ENCODE peak calls at places on chromosomes 12 and 14, in five cellular contexts. G is A673, H is brain microvascular endothelial cell, U is PC-3, E is fibroblast of the aortic adventitia. A is an unnamed sample.

GRCh38 chr14:95290021-95290420 is 29.7 kb downstream of the CLMN start:
- DNase-seq in G (no peak), U (no peak), E (no peak), H (no peak), A (no peak)

GRCh38 chr14:92122351-92122677 is 545 bp downstream of the CPSF2 start:
- DNase-seq in U (peak), E (peak), G (peak), H (peak), A (no peak)

GRCh38 chr14:52258783-52259182 is 8.7 kb upstream of the PTGDR start:
- DNase-seq in U (no peak), E (no peak), G (no peak), H (no peak), A (no peak)

GRCh38 chr12:49049566-49050224 is 10.9 kb downstream of the KMT2D start:
- DNase-seq in H (peak), E (peak), G (peak), U (peak), A (no peak)

GRCh38 chr12:105214670-105215375 is 21.2 kb downstream of the APPL2 start:
- DNase-seq in U (peak), H (no peak), G (no peak), E (no peak), A (no peak)

GRCh38 chr14:29215853-29216252 is 449.3 kb downstream of the FOXG1 start:
- DNase-seq in E (peak), U (no peak), G (no peak), H (no peak), A (no peak)

GRCh38 chr14:103653802-103654201 is 24.8 kb downstream of the KLC1 start:
- DNase-seq in U (no peak), E (no peak), G (no peak), H (no peak), A (no peak)

GRCh38 chr12:22543246-22544037 is 900 bp downstream of the C2CD5 start:
- DNase-seq in E (peak), U (peak), G (no peak), H (no peak), A (no peak)

GRCh38 chr12:12327802-12328201 is 22.2 kb downstream of the MANSC1 start:
- DNase-seq in G (peak), U (peak), H (peak), E (peak), A (no peak)

GRCh38 chr12:112850343-112850742 is 56.4 kb upstream of the OAS1 start:
- DNase-seq in U (no peak), G (no peak), H (no peak), E (no peak), A (no peak)

GRCh38 chr12:103169-103981 is 36.8 kb downstream of the IQSEC3 start:
- DNase-seq in H (no peak), U (no peak), E (no peak), G (no peak), A (no peak)

GRCh38 chr14:76615331-76615730 is 145.9 kb upstream of the VASH1 start:
- DNase-seq in G (no peak), E (no peak), U (no peak), H (no peak), A (no peak)

GRCh38 chr14:39426605-39427004 is 5.6 kb downstream of the FBXO33 start:
- DNase-seq in E (peak), G (peak), H (peak), U (peak), A (peak)

GRCh38 chr14:22577334-22577908 is 11.6 kb downstream of the DAD1 start:
- DNase-seq in H (no peak), E (no peak), G (no peak), U (no peak), A (no peak)

GRCh38 chr12:47982770-47983169 is 19.4 kb downstream of the TMEM106C start:
- DNase-seq in G (no peak), U (no peak), H (no peak), E (no peak), A (no peak)

GRCh38 chr14:45698462-45699134 is 445.6 kb upstream of the MIS18BP1 start:
- DNase-seq in U (no peak), G (no peak), E (no peak), H (no peak), A (no peak)

GRCh38 chr14:98705826-98706225 is 566.2 kb downstream of the BCL11B start:
- DNase-seq in U (no peak), G (peak), E (no peak), H (no peak), A (no peak)

GRCh38 chr12:123119808-123120207 is 31.1 kb downstream of the PITPNM2 start:
- DNase-seq in H (no peak), E (no peak), G (no peak), U (no peak), A (no peak)

GRCh38 chr12:120119395-120119973 is 2.9 kb upstream of the RAB35 start:
- DNase-seq in E (peak), G (no peak), H (no peak), U (peak), A (no peak)

GRCh38 chr14:99327050-99327449 is 55.1 kb upstream of the BCL11B start:
- DNase-seq in U (no peak), G (no peak), H (no peak), E (no peak), A (no peak)

GRCh38 chr14:61342486-61342885 is 21.1 kb downstream of the PRKCH start:
- DNase-seq in H (no peak), G (no peak), U (no peak), E (no peak), A (no peak)

GRCh38 chr12:9888665-9889273 is 7.5 kb downstream of the KLRF2 start:
- DNase-seq in U (no peak), G (no peak), E (no peak), H (no peak), A (no peak)

GRCh38 chr14:34711169-34711568 is 3.2 kb downstream of the CFL2 start:
- DNase-seq in G (peak), U (peak), E (peak), H (peak), A (peak)

GRCh38 chr12:27844427-27845090 is 64.5 kb upstream of the MANSC4 start:
- DNase-seq in E (peak), U (no peak), G (no peak), H (no peak), A (no peak)

GRCh38 chr12:31466768-31467167 is 124.2 kb downstream of the DENND5B start:
- DNase-seq in E (no peak), H (no peak), G (no peak), U (no peak), A (no peak)

GRCh38 chr14:90615444-90616095 is 200.7 kb downstream of the TTC7B start:
- DNase-seq in U (no peak), H (no peak), G (no peak), E (no peak), A (no peak)

GRCh38 chr12:108689314-108690190 is 41.8 kb downstream of the CORO1C start:
- DNase-seq in E (peak), G (peak), U (no peak), H (no peak), A (no peak)
- TF ChIP-seq CTCF in E (no peak), G (peak), U (no peak), H (peak), A (peak)

DNA sequence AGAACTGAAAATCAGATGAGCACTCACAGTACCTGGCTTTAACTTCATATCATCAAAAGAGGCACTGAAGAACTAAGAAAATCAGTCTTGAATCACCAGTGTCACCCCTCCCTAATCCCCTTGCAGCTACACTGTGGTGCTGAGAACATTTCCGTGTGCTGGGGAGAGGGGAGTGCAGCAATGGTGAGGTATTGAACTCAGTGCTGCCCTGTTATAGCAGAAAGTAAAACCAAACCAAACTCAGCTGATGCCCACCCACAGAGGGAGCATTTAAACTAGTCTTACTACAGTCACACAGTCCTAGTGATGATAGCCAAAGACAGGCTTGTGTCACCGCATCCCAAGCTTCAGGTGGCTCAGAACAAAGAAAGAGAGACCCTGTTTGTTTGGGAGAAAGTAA is 122.1 kb downstream of the CPNE8 start:
- DNase-seq in G (no peak), E (no peak), H (no peak), U (no peak), A (no peak)
- TF ChIP-seq CTCF in G (no peak), E (no peak), H (no peak), U (no peak), A (no peak)

GRCh38 chr12:121697093-121697698 is 15.4 kb upstream of the TMEM120B start:
- DNase-seq in U (peak), E (peak), G (peak), H (no peak), A (no peak)
- TF ChIP-seq CTCF in U (peak), E (peak), G (peak), H (no peak), A (peak)

GRCh38 chr12:51351913-51352532 is 5.5 kb upstream of the CELA1 start:
- DNase-seq in U (peak), E (peak), H (peak), G (peak), A (no peak)
- TF ChIP-seq CTCF in U (peak), E (peak), H (peak), G (peak), A (peak)

GRCh38 chr12:6941267-6941666 is 2.3 kb upstream of the RNU7-1 start:
- DNase-seq in G (no peak), H (no peak), E (no peak), U (no peak), A (no peak)
- TF ChIP-seq CTCF in G (no peak), H (no peak), E (no peak), U (no peak), A (no peak)

GRCh38 chr12:94460594-94460959 is 910 bp upstream of the CEP83 start:
- DNase-seq in G (no peak), H (no peak), U (peak), E (no peak), A (no peak)

GRCh38 chr12:94457331-94457730 is 2.3 kb downstream of the CEP83 start:
- DNase-seq in U (no peak), H (no peak), G (no peak), E (no peak), A (no peak)

GRCh38 chr12:94458882-94459772 is 540 bp downstream of the CEP83 start:
- DNase-seq in U (peak), E (peak), H (peak), G (peak), A (no peak)

DNA sequence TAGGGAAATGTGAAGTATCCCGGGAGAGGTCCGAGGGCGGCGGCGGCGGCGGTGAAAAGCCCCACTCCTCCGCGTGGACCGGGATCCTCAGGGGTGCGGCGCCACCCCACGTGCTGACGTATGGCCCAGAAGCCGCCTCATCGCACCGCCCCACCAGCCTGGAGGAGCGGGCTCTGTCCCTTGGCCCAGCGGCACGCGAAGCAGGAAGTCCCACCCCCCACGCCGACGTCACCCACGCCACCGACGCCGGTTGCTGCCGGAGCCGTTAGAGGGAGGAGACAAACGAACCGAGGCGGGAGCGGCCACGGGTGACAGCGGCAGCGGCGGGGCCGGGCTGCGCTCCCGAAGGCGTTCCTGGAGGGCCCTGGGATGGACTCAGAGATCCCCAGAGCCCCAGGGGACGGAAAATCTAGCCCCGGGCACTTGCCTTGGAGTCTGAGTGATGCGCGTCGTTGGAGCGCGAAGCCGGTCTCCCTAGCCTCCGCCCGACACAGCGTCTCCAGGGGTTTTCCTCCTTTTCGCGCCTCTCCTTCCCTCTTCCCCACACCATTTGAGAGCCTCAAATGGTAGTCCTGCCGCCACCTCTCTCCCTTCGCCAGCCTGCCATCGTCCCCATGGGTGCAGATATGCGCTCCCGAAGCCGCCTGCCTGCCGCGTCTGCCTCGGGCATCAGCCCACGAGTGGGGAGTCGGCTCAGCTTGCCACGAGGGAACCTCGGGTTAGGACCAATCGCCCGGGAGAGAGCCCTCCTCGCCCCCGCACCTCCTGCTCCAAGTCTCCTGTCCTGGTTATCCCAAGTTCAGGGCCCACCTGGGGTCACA is at the start of gene CEP83:
- DNase-seq in H (peak), E (peak), U (peak), G (peak), A (peak)
- TF ChIP-seq CTCF in H (peak), E (no peak), U (no peak), G (no peak), A (no peak)

A was measured in AG09319.